ENCODE peak calls at places on chromosomes 2 and 18, in eight cellular contexts. One of them, this sample, is unnamed.

GRCh38 chr2:71505086-71505769 is 51.9 kb downstream of the DYSF start:
- DNase-seq in HCT116: no peak
- DNase-seq in HepG2: no peak
- DNase-seq in H1: no peak
- DNase-seq in K562: peak
- DNase-seq in SK-N-SH: peak
- DNase-seq in GM12878: no peak
- DNase-seq in endothelial cell of umbilical vein: peak
- DNase-seq in this sample: no peak

GRCh38 chr2:157158111-157158510 is 99.4 kb upstream of the GALNT5 start:
- DNase-seq in HCT116: no peak
- DNase-seq in HepG2: no peak
- DNase-seq in H1: no peak
- DNase-seq in K562: no peak
- DNase-seq in SK-N-SH: no peak
- DNase-seq in GM12878: no peak
- DNase-seq in endothelial cell of umbilical vein: peak
- DNase-seq in this sample: no peak

GRCh38 chr2:197647961-197648690 is 27.3 kb downstream of the RFTN2 start:
- DNase-seq in HCT116: no peak
- DNase-seq in HepG2: no peak
- DNase-seq in H1: no peak
- DNase-seq in K562: no peak
- DNase-seq in SK-N-SH: no peak
- DNase-seq in GM12878: no peak
- DNase-seq in endothelial cell of umbilical vein: peak
- DNase-seq in this sample: no peak

GRCh38 chr2:145653553-145653952 is 1133.6 kb upstream of the ZEB2 start:
- DNase-seq in HCT116: no peak
- DNase-seq in HepG2: no peak
- DNase-seq in H1: no peak
- DNase-seq in K562: no peak
- DNase-seq in SK-N-SH: no peak
- DNase-seq in GM12878: no peak
- DNase-seq in endothelial cell of umbilical vein: no peak
- DNase-seq in this sample: no peak

GRCh38 chr18:9594782-9595181 is 19.6 kb downstream of the PPP4R1 start:
- DNase-seq in HCT116: no peak
- DNase-seq in HepG2: no peak
- DNase-seq in H1: no peak
- DNase-seq in K562: no peak
- DNase-seq in SK-N-SH: no peak
- DNase-seq in GM12878: no peak
- DNase-seq in endothelial cell of umbilical vein: no peak
- DNase-seq in this sample: no peak

GRCh38 chr2:128354731-128355470 is 36.2 kb upstream of the HS6ST1 start:
- DNase-seq in HCT116: no peak
- DNase-seq in HepG2: no peak
- DNase-seq in H1: no peak
- DNase-seq in K562: no peak
- DNase-seq in SK-N-SH: no peak
- DNase-seq in GM12878: no peak
- DNase-seq in endothelial cell of umbilical vein: no peak
- DNase-seq in this sample: no peak

GRCh38 chr2:183059561-183059960 is 19.0 kb upstream of the DUSP19 start:
- DNase-seq in HCT116: no peak
- DNase-seq in HepG2: no peak
- DNase-seq in H1: no peak
- DNase-seq in K562: peak
- DNase-seq in SK-N-SH: no peak
- DNase-seq in GM12878: no peak
- DNase-seq in endothelial cell of umbilical vein: peak
- DNase-seq in this sample: no peak

GRCh38 chr2:76387294-76387693 is 676.6 kb upstream of the GCFC2 start:
- DNase-seq in HCT116: no peak
- DNase-seq in HepG2: no peak
- DNase-seq in H1: no peak
- DNase-seq in K562: no peak
- DNase-seq in SK-N-SH: no peak
- DNase-seq in GM12878: no peak
- DNase-seq in endothelial cell of umbilical vein: no peak
- DNase-seq in this sample: no peak

GRCh38 chr18:79493801-79494211 is 98.1 kb downstream of the NFATC1 start:
- DNase-seq in HCT116: no peak
- DNase-seq in HepG2: no peak
- DNase-seq in H1: no peak
- DNase-seq in K562: no peak
- DNase-seq in SK-N-SH: no peak
- DNase-seq in GM12878: no peak
- DNase-seq in endothelial cell of umbilical vein: no peak
- DNase-seq in this sample: no peak

GRCh38 chr18:47413327-47413726 is 161.9 kb upstream of the SKOR2 start:
- DNase-seq in HCT116: no peak
- DNase-seq in HepG2: no peak
- DNase-seq in H1: no peak
- DNase-seq in K562: no peak
- DNase-seq in SK-N-SH: no peak
- DNase-seq in GM12878: no peak
- DNase-seq in endothelial cell of umbilical vein: no peak
- DNase-seq in this sample: no peak

GRCh38 chr2:20145497-20146193 is 79.3 kb downstream of the SDC1 start:
- DNase-seq in HCT116: no peak
- DNase-seq in HepG2: no peak
- DNase-seq in H1: no peak
- DNase-seq in K562: peak
- DNase-seq in SK-N-SH: no peak
- DNase-seq in GM12878: peak
- DNase-seq in endothelial cell of umbilical vein: no peak
- DNase-seq in this sample: no peak

GRCh38 chr2:13581471-13581870 is 864.7 kb downstream of the TRIB2 start:
- DNase-seq in HCT116: no peak
- DNase-seq in HepG2: no peak
- DNase-seq in H1: no peak
- DNase-seq in K562: no peak
- DNase-seq in SK-N-SH: no peak
- DNase-seq in GM12878: no peak
- DNase-seq in endothelial cell of umbilical vein: no peak
- DNase-seq in this sample: no peak

GRCh38 chr2:189849550-189849949 is 65.3 kb downstream of the PMS1 start:
- DNase-seq in HCT116: no peak
- DNase-seq in HepG2: no peak
- DNase-seq in H1: no peak
- DNase-seq in K562: no peak
- DNase-seq in SK-N-SH: no peak
- DNase-seq in GM12878: no peak
- DNase-seq in endothelial cell of umbilical vein: no peak
- DNase-seq in this sample: no peak

GRCh38 chr2:29518010-29518409 is 402.8 kb downstream of the CLIP4 start:
- DNase-seq in HCT116: no peak
- DNase-seq in HepG2: no peak
- DNase-seq in H1: no peak
- DNase-seq in K562: no peak
- DNase-seq in SK-N-SH: peak
- DNase-seq in GM12878: no peak
- DNase-seq in endothelial cell of umbilical vein: no peak
- DNase-seq in this sample: no peak

DNA sequence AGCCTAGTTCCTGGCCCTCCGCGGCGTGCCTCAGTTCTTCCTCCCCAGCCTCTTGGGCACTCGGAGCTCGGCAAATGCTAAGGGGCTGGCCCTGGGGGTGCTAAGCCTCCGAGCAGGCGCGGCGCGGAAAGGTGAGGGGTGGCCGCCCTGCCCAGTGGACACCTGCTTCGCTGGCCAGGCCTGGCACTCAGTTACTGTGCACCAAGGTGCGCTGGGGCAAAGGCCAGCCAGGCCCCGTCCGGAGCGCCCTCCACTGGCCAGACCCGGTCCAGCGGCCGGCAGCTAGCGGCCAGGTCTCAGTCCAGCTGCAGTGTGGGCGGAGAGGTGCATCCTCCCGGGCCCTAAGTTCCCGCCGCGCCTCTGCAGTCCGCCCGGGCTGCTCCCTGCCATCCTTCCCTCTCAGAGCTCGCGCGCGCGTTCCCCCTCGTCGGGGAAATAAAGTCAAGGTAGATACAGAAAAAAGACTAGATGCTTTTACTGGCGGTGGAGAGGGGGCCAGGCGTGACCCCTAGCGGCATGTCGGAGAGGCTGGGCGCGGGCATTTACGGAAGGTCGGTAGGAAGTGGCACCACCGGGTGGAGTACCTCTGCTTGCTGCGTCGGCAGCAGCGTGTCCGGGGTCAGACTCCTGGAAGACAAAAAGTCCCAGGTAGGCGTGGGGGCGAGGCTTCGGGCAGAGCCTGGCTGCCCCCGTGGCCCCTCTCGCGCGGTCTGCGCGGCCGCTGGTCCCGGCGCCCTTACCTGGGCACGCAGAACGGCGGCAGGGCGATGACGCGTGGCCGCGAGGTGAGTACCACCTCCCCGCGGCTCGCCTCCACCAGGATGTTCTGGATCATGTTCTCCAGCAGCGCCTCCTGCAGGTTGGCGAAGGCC is 9.4 kb upstream of the CRYBA2 start:
- DNase-seq in HCT116: peak
- DNase-seq in HepG2: peak
- DNase-seq in H1: no peak
- DNase-seq in K562: peak
- DNase-seq in SK-N-SH: peak
- DNase-seq in GM12878: no peak
- DNase-seq in endothelial cell of umbilical vein: no peak
- DNase-seq in this sample: no peak
- H3K9ac ChIP-seq in HCT116: peak
- H3K9ac ChIP-seq in HepG2: no peak
- H3K9ac ChIP-seq in H1: no peak
- H3K9ac ChIP-seq in K562: no peak
- H3K9ac ChIP-seq in SK-N-SH: no peak
- H3K9ac ChIP-seq in GM12878: no peak
- H3K9ac ChIP-seq in endothelial cell of umbilical vein: no peak
- H3K9ac ChIP-seq in this sample: no peak

DNA sequence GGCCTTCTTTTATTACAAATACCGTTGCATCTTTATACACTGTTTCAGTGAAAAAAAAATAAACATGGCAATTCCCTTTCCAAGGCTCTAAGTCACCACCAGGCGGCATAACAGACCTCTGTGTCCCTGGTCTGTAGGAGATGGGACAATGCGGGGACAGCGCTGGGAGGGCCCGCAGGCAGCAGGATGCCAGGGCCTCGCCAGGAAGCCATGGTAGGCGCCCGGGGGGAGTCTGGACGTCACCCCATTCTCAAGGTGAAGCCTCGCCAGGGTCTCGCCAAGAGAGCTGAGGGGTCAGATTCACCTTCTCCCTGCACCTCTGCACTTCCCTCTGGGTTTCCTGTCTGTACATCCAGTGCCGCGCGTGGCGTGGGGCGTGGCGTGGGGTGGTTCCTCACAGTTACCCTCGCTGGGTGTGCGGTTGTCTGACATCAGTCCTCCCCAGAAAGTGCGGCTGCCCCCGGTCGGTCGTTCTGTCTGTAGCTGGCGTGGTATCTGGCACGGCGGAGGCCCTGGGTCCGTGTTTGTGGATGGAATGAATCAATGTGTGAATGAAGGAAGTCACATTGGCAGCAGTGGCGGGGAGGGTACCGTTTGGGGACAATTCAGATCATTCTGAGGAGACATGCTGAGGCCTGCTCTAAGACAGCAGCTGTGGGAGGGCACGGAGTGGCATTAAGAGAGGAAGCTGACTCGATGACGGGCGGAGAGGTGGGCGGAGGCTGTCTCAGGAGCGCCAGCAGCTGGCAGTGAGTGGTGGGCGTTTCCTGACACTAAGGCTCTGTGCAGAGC is 45.9 kb downstream of the LRRFIP1 start:
- DNase-seq in HCT116: peak
- DNase-seq in HepG2: peak
- DNase-seq in H1: no peak
- DNase-seq in K562: peak
- DNase-seq in SK-N-SH: peak
- DNase-seq in GM12878: no peak
- DNase-seq in endothelial cell of umbilical vein: peak
- DNase-seq in this sample: no peak
- TF ChIP-seq POLR2AphosphoS5 in HCT116: no peak
- TF ChIP-seq POLR2AphosphoS5 in HepG2: no peak
- TF ChIP-seq POLR2AphosphoS5 in H1: no peak
- TF ChIP-seq POLR2AphosphoS5 in K562: no peak
- TF ChIP-seq POLR2AphosphoS5 in SK-N-SH: no peak
- TF ChIP-seq POLR2AphosphoS5 in GM12878: no peak
- TF ChIP-seq POLR2AphosphoS5 in endothelial cell of umbilical vein: no peak
- TF ChIP-seq POLR2AphosphoS5 in this sample: no peak

GRCh38 chr2:169897834-169898233 is 70.6 kb downstream of the UBR3 start:
- DNase-seq in HCT116: no peak
- DNase-seq in HepG2: no peak
- DNase-seq in H1: no peak
- DNase-seq in K562: no peak
- DNase-seq in SK-N-SH: no peak
- DNase-seq in GM12878: no peak
- DNase-seq in endothelial cell of umbilical vein: no peak
- DNase-seq in this sample: no peak
- H3K9ac ChIP-seq in HCT116: no peak
- H3K9ac ChIP-seq in HepG2: no peak
- H3K9ac ChIP-seq in H1: no peak
- H3K9ac ChIP-seq in K562: no peak
- H3K9ac ChIP-seq in SK-N-SH: no peak
- H3K9ac ChIP-seq in GM12878: no peak
- H3K9ac ChIP-seq in endothelial cell of umbilical vein: no peak
- H3K9ac ChIP-seq in this sample: no peak

DNA sequence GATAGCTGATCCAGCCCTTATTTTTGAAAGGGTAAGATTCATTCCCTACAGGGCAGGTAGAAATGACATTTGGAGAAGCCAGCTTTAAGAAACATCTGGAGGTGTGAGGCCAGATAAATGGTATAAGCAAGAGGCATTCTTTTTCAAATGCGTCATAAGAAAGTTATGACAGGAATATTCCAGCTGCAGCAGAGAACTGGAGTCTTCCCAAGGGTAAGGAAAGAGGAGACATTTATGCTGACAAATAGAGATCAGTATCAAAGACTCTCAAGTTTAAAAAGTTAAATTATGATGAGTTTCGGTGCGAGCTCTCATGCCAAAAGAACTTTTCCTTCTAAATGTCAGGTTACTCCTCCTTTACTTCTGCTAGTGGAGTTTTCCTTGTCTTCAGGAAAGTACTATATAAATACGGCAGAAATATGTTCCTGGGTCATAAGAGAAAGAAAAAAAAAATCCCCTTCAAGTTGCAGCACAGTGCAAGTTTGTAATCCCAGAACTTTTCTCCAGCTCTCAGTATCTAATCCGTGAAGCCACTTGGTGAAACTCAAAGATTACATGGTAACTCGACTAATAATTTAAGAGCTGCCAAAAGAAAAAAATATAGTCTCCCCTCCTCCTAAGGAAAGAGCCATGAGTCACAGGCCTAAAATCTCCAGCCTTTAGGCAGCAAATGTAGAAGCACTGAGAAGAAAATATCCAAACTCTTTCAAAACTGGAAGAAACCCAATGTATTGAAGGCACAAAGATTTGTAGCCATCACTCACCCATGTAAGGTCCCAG is 428.1 kb downstream of the MEIS1 start:
- DNase-seq in HCT116: no peak
- DNase-seq in HepG2: no peak
- DNase-seq in H1: no peak
- DNase-seq in K562: no peak
- DNase-seq in SK-N-SH: no peak
- DNase-seq in GM12878: no peak
- DNase-seq in endothelial cell of umbilical vein: no peak
- DNase-seq in this sample: no peak
- TF ChIP-seq POLR2AphosphoS5 in HCT116: no peak
- TF ChIP-seq POLR2AphosphoS5 in HepG2: no peak
- TF ChIP-seq POLR2AphosphoS5 in H1: no peak
- TF ChIP-seq POLR2AphosphoS5 in K562: no peak
- TF ChIP-seq POLR2AphosphoS5 in SK-N-SH: no peak
- TF ChIP-seq POLR2AphosphoS5 in GM12878: no peak
- TF ChIP-seq POLR2AphosphoS5 in endothelial cell of umbilical vein: no peak
- TF ChIP-seq POLR2AphosphoS5 in this sample: no peak

This sample was measured in SK-N-MC.